ENCODE peak calls at places on chromosomes 6 and 20, in eight cellular contexts. One of them, this sample, is unnamed.

GRCh38 chr6:3997144-3997770 is 81.7 kb downstream of the FAM217A start:
- DNase-seq in pons: peak
- DNase-seq in PC-9: no peak
- DNase-seq in heart right ventricle: no peak
- DNase-seq in T-cell: no peak
- DNase-seq in GM04504: peak
- DNase-seq in cardiac fibroblast: peak
- DNase-seq in stimulated activated CD8-positive, alpha-beta memory T cell treated with anti-CD3 and anti-CD28 coated beads, Interleukin-15, amount 100 ng/mL, for 1 hour: no peak
- DNase-seq in this sample: no peak

GRCh38 chr6:3139090-3139903 is 18.0 kb downstream of the TUBB2A start:
- DNase-seq in cardiac fibroblast: peak
- DNase-seq in heart right ventricle: peak
- DNase-seq in pons: peak
- DNase-seq in GM04504: no peak
- DNase-seq in stimulated activated CD8-positive, alpha-beta memory T cell treated with anti-CD3 and anti-CD28 coated beads, Interleukin-15, amount 100 ng/mL, for 1 hour: no peak
- DNase-seq in T-cell: no peak
- DNase-seq in PC-9: no peak
- DNase-seq in this sample: peak

GRCh38 chr6:41346435-41346834 is 11.0 kb downstream of the NCR2 start:
- DNase-seq in pons: no peak
- DNase-seq in stimulated activated CD8-positive, alpha-beta memory T cell treated with anti-CD3 and anti-CD28 coated beads, Interleukin-15, amount 100 ng/mL, for 1 hour: no peak
- DNase-seq in GM04504: no peak
- DNase-seq in heart right ventricle: no peak
- DNase-seq in T-cell: no peak
- DNase-seq in PC-9: no peak
- DNase-seq in cardiac fibroblast: no peak
- DNase-seq in this sample: no peak

GRCh38 chr20:49575551-49576060 is 7.7 kb upstream of the PTGIS start:
- DNase-seq in stimulated activated CD8-positive, alpha-beta memory T cell treated with anti-CD3 and anti-CD28 coated beads, Interleukin-15, amount 100 ng/mL, for 1 hour: no peak
- DNase-seq in pons: no peak
- DNase-seq in T-cell: no peak
- DNase-seq in PC-9: no peak
- DNase-seq in heart right ventricle: no peak
- DNase-seq in cardiac fibroblast: no peak
- DNase-seq in GM04504: no peak
- DNase-seq in this sample: no peak

GRCh38 chr20:37850724-37851123 is 52.2 kb upstream of the VSTM2L start:
- DNase-seq in PC-9: no peak
- DNase-seq in heart right ventricle: no peak
- DNase-seq in GM04504: no peak
- DNase-seq in cardiac fibroblast: no peak
- DNase-seq in stimulated activated CD8-positive, alpha-beta memory T cell treated with anti-CD3 and anti-CD28 coated beads, Interleukin-15, amount 100 ng/mL, for 1 hour: no peak
- DNase-seq in T-cell: no peak
- DNase-seq in pons: no peak
- DNase-seq in this sample: no peak

GRCh38 chr6:147770221-147770620 is 261.7 kb downstream of the SAMD5 start:
- DNase-seq in PC-9: no peak
- DNase-seq in cardiac fibroblast: no peak
- DNase-seq in heart right ventricle: no peak
- DNase-seq in pons: no peak
- DNase-seq in T-cell: no peak
- DNase-seq in GM04504: no peak
- DNase-seq in stimulated activated CD8-positive, alpha-beta memory T cell treated with anti-CD3 and anti-CD28 coated beads, Interleukin-15, amount 100 ng/mL, for 1 hour: no peak
- DNase-seq in this sample: no peak

GRCh38 chr6:16544006-16544405 is 217.3 kb downstream of the ATXN1 start:
- DNase-seq in PC-9: no peak
- DNase-seq in heart right ventricle: peak
- DNase-seq in T-cell: no peak
- DNase-seq in pons: no peak
- DNase-seq in GM04504: peak
- DNase-seq in stimulated activated CD8-positive, alpha-beta memory T cell treated with anti-CD3 and anti-CD28 coated beads, Interleukin-15, amount 100 ng/mL, for 1 hour: no peak
- DNase-seq in cardiac fibroblast: peak
- DNase-seq in this sample: no peak

GRCh38 chr6:1678201-1678600 is 68.5 kb downstream of the FOXC1 start:
- DNase-seq in stimulated activated CD8-positive, alpha-beta memory T cell treated with anti-CD3 and anti-CD28 coated beads, Interleukin-15, amount 100 ng/mL, for 1 hour: no peak
- DNase-seq in heart right ventricle: no peak
- DNase-seq in pons: no peak
- DNase-seq in GM04504: no peak
- DNase-seq in cardiac fibroblast: no peak
- DNase-seq in T-cell: no peak
- DNase-seq in PC-9: no peak
- DNase-seq in this sample: no peak

This sample was measured in NCI-H1436.